ENCODE peak calls at places on chromosomes 13 and 19, in ten cellular contexts. R is neural progenitor cell, S is left ventricle myocardium inferior, M is IMR-90, Z is upper lobe of left lung, H is heart left ventricle, N is hepatocyte, P is fibroblast of the aortic adventitia, T is esophagus squamous epithelium, Y is astrocyte of the cerebellum. V is an unnamed sample.

GRCh38 chr13:35695411-35695810 is 218.9 kb upstream of the MAB21L1 start:
- DNase-seq in Y (no peak), N (no peak), M (no peak), R (no peak), P (no peak), H (no peak), Z (no peak), T (no peak), S (no peak), V (peak; percentile 50)

GRCh38 chr19:17041994-17042393 is 15.4 kb upstream of the CPAMD8 start:
- DNase-seq in P (peak; percentile 66), H (no peak), Y (peak; percentile 23), T (no peak), S (peak; percentile 53), N (no peak), Z (no peak), M (peak; percentile 22), R (no peak), V (peak; percentile 78)

GRCh38 chr13:49292742-49293498 is 45.2 kb downstream of the CDADC1 start:
- DNase-seq in N (peak; percentile 74), S (no peak), M (peak; percentile 96), Z (peak; percentile 49), R (no peak), H (peak; percentile 71), P (peak; percentile 84), T (no peak), Y (peak; percentile 93), V (peak; percentile 74)

GRCh38 chr19:12784394-12784870 is 6.9 kb upstream of the JUNB start:
- DNase-seq in N (no peak), Z (no peak), Y (no peak), H (no peak), S (no peak), T (no peak), M (peak; percentile 46), R (no peak), P (no peak), V (no peak)

GRCh38 chr19:55069137-55069858 is 6.3 kb upstream of the RDH13 start:
- DNase-seq in Z (peak; percentile 78), Y (no peak), N (peak; percentile 82), M (no peak), T (no peak), P (peak; percentile 28), H (no peak), S (no peak), R (peak; percentile 61), V (peak; percentile 21)

GRCh38 chr13:111645198-111645597 is 324.8 kb downstream of the TEX29 start:
- DNase-seq in T (no peak), H (no peak), M (no peak), N (no peak), R (no peak), Z (peak; percentile 7), P (no peak), S (no peak), Y (no peak), V (no peak)

GRCh38 chr19:58261600-58261967 is 17.2 kb upstream of the ZNF8 start:
- DNase-seq in N (no peak), H (no peak), S (no peak), Y (no peak), P (no peak), M (no peak), Z (no peak), T (no peak), R (no peak), V (no peak)

GRCh38 chr13:98410591-98410990 is 166.3 kb downstream of the STK24 start:
- DNase-seq in T (no peak), R (no peak), N (no peak), S (no peak), Y (no peak), M (no peak), Z (no peak), P (no peak), H (no peak), V (no peak)

GRCh38 chr19:13978306-13978705 is 26.0 kb downstream of the DCAF15 start:
- DNase-seq in M (no peak), Z (peak; percentile 85), S (peak; percentile 88), P (no peak), H (peak; percentile 91), Y (no peak), N (peak; percentile 90), R (peak; percentile 97), T (no peak), V (peak; percentile 20)

GRCh38 chr13:105139380-105140285 is 1395.8 kb downstream of the EFNB2 start:
- DNase-seq in P (peak; percentile 0), H (peak; percentile 58), M (peak; percentile 62), N (no peak), Y (no peak), T (peak; percentile 4), S (peak; percentile 26), R (no peak), Z (peak; percentile 68), V (peak; percentile 51)
- TF ChIP-seq CTCF in P (no peak), H (peak; percentile 47), M (peak; percentile 24), N (no peak), Y (no peak), T (no peak), S (peak; percentile 44), R (no peak), Z (no peak), V (peak; percentile 43)

GRCh38 chr13:62293081-62293480 is 877.4 kb upstream of the PCDH20 start:
- DNase-seq in N (peak; percentile 4), H (no peak), T (no peak), M (peak; percentile 23), S (no peak), Y (no peak), Z (no peak), P (no peak), R (no peak), V (peak; percentile 58)
- H3K4me3 ChIP-seq in N (no peak overlapping the region), H (no peak overlapping the region), T (no peak overlapping the region), M (no peak overlapping the region), S (no peak overlapping the region), Y (no peak overlapping the region), Z (no peak overlapping the region), P (no peak overlapping the region), R (no peak overlapping the region), V (no peak overlapping the region)

DNA sequence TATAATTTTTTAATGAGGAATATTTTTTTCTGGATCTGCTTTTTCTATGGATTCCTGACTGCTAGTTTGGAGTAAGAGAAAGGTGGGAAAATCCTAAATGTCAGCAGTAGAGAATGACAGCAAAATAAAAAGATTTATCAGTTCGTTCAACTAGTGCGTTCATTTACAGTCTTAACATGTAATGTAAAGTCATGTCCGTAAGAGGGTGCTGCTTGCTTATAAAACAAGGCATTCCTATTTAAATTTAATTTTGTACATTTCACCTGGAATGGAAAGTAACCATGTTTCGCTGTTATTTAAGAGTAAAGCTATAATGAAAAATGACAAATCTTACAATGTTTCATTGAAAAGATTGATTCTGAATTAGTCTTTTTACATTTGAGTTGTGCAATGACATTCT is 76.6 kb downstream of the ZMYM2 start:
- DNase-seq in M (no peak), S (no peak), Z (no peak), R (no peak), H (no peak), Y (no peak), P (peak; percentile 17), T (no peak), N (no peak), V (peak; percentile 15)
- TF ChIP-seq CTCF in M (no peak), S (peak; percentile 45), Z (no peak), R (no peak), H (peak; percentile 37), Y (no peak), P (no peak), T (no peak), N (peak; percentile 29), V (no peak)

DNA sequence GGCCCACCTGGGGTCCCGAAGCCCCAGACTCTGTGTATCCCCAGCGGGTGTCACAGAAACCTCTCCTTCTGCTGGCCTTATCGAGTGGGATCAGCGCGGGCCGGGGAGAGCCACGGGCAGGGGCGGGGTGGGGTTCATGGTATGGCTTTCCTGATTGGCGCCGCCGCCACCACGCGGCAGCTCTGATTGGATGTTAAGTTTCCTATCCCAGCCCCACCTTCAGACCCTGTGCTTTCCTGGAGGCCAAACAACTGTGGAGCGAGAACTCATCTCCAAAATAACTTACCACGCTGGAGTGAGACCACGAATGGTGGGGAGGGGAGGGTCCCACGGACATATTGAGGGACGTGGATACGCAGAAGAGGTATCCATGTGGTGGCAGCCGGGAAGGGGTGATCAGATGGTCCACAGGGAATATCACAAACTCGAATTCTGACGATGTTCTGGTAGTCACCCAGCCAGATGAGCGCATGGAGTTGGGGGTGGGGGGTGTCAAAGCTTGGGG is 1.0 kb upstream of the ICAM5 start:
- DNase-seq in R (peak; percentile 76), H (no peak), Z (peak; percentile 68), Y (no peak), N (no peak), S (no peak), T (no peak), P (no peak), M (peak; percentile 40), V (peak; percentile 45)
- H3K4me3 ChIP-seq in R (peak overlapping the region; percentile 39), H (no peak overlapping the region), Z (peak overlapping the region; percentile 64), Y (no peak overlapping the region), N (no peak overlapping the region), S (peak overlapping the region; percentile 67), T (peak overlapping the region; percentile 33), P (peak overlapping the region; percentile 25), M (peak overlapping the region; percentile 77), V (no peak overlapping the region)

GRCh38 chr13:52004508-52005183 is 6.6 kb downstream of the ATP7B start:
- DNase-seq in H (no peak), R (no peak), P (no peak), Z (no peak), N (no peak), S (no peak), Y (no peak), M (no peak), T (no peak), V (no peak)
- TF ChIP-seq CTCF in H (no peak), R (no peak), P (no peak), Z (no peak), N (no peak), S (no peak), Y (no peak), M (no peak), T (no peak), V (no peak)

DNA sequence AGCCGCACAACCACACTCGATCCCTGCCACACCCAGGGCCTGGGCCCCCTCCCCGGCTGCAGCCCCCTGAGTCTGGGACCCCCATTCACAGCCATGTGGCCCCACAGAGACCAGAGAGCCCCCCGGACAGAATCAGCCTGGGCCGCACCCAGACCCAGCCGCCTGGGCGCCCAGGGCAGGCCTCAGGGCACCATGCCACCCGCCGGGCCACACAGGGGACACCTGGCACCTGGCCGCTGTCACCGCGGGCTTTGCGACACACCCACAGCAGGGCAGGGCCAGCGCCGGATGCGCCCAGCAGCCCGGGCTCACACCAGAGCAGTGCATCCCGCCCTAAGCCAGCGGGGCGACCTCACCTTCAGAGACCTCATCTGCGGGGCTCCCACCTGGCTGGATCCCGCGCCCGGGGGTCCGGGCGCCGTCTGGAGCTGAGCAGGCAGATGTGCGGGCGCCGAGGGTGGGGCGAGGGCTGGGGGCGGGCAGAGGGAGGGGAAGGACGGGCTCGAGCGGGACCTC is 443 bp downstream of the TBXA2R start:
- DNase-seq in P (no peak), Y (no peak), S (no peak), R (peak; percentile 51), Z (peak; percentile 46), T (no peak), N (no peak), H (no peak), M (no peak), V (no peak)
- H3K4me3 ChIP-seq in P (peak overlapping the region; percentile 76), Y (peak overlapping the region; percentile 46), S (peak overlapping the region; percentile 72), R (peak overlapping the region; percentile 40), Z (peak overlapping the region; percentile 58), T (peak overlapping the region; percentile 48), N (no peak overlapping the region), H (peak overlapping the region; percentile 44), M (peak overlapping the region; percentile 56), V (peak overlapping the region; percentile 47)

GRCh38 chr13:100828226-100828625 is 153.6 kb upstream of the TMTC4 start:
- DNase-seq in R (peak; percentile 70), M (no peak), H (no peak), Y (no peak), P (no peak), S (no peak), T (no peak), Z (no peak), N (no peak), V (no peak)
- TF ChIP-seq CTCF in R (peak; percentile 60), M (peak; percentile 5), H (no peak), Y (peak; percentile 39), P (no peak), S (no peak), T (no peak), Z (no peak), N (peak; percentile 19), V (peak; percentile 9)

V was measured in fibroblast of mammary gland.